ENCODE peak calls at places on chromosomes 16 and 17, in six cellular contexts. V is BJ, A is heart right ventricle, W is upper lobe of right lung, R is small intestine, S is sigmoid colon. N is an unnamed sample. For H3K36me3, the result is how much of the 10 kb centered on the place peaks cover.

GRCh38 chr16:21023509-21024202 is 123.1 kb downstream of the LYRM1 start:
- DNase-seq in V (no peak), R (peak), S (no peak), W (no peak), A (peak), N (no peak)

GRCh38 chr16:4696172-4696904 is 3.0 kb downstream of the NUDT16L1 start:
- DNase-seq in R (no peak), A (no peak), V (no peak), W (peak), S (peak), N (no peak)

GRCh38 chr16:10552998-10553491 is 27.4 kb downstream of the EMP2 start:
- DNase-seq in R (no peak), V (no peak), S (no peak), W (peak), A (peak), N (no peak)

GRCh38 chr16:5415123-5415522 is 317.5 kb upstream of the EEF2KMT start:
- DNase-seq in V (no peak), W (no peak), R (no peak), S (no peak), A (no peak), N (no peak)

GRCh38 chr16:57997176-57997527 is 3.3 kb downstream of the ZNF319 start:
- DNase-seq in A (no peak), W (peak), R (no peak), S (no peak), V (no peak), N (no peak)

GRCh38 chr17:34645636-34646035 is 66.3 kb downstream of the TMEM132E start:
- DNase-seq in R (peak), W (no peak), S (no peak), A (no peak), V (no peak), N (no peak)

GRCh38 chr17:12047977-12048376 is 27.3 kb downstream of the MAP2K4 start:
- DNase-seq in V (no peak), W (no peak), A (no peak), S (no peak), R (no peak), N (no peak)

GRCh38 chr16:69699915-69700314 is 26.4 kb downstream of the NQO1 start:
- DNase-seq in V (no peak), S (no peak), W (no peak), R (no peak), A (no peak), N (no peak)

GRCh38 chr16:56606071-56606687 is 2.2 kb upstream of the MT2A start:
- DNase-seq in W (no peak), S (peak), A (no peak), R (no peak), V (no peak), N (no peak)

GRCh38 chr16:9092963-9093477 is 1.6 kb downstream of the HAPSTR1 start:
- DNase-seq in V (no peak), W (peak), A (peak), R (peak), S (peak), N (peak)
- H3K36me3 ChIP-seq in V (under half), W (under half), A (under half), R (under half), S (under half), N (under half)

GRCh38 chr17:2179615-2180295 is 123.8 kb downstream of the SMG6 start:
- DNase-seq in V (peak), W (no peak), S (peak), A (peak), R (peak), N (peak)
- H3K36me3 ChIP-seq in V (under half), W (under half), S (under half), A (under half), R (under half), N (under half)

DNA sequence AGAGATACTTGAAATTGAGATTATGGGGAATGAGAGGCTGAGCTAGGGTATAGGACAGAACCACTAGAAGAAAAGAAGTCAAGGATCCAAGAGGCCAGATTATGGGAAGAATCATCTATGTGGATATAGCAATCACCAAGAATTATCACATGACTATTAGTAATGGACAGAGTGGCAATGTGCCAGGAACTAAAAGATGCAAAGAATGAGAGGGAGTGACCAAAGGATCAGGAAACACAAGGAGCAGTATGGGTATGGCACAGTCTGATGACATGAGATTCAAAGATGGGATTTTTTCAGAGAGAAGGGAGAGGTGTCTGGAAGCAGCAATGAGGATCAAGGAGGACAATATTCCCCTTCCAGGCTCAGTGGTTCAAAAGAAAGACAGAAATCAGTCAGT is 212.2 kb downstream of the AATF start:
- DNase-seq in W (no peak), S (no peak), R (peak), A (no peak), V (no peak), N (no peak)
- H3K36me3 ChIP-seq in W (under half), S (under half), R (under half), A (under half), V (under half), N (under half)

GRCh38 chr17:8382052-8382879 is 727 bp downstream of the RPL26 start:
- DNase-seq in S (no peak), V (no peak), R (no peak), A (no peak), W (no peak), N (no peak)
- H3K36me3 ChIP-seq in S (under half), V (under half), R (under half), A (under half), W (under half), N (under half)

GRCh38 chr16:29993191-29993902 is 2.1 kb downstream of the HIRIP3 start:
- DNase-seq in S (no peak), W (no peak), V (no peak), A (no peak), R (no peak), N (peak)

GRCh38 chr16:29990883-29991570 is 4.4 kb downstream of the HIRIP3 start:
- DNase-seq in A (no peak), R (no peak), S (no peak), W (no peak), V (no peak), N (no peak)

GRCh38 chr16:29992371-29992967 is 2.9 kb downstream of the HIRIP3 start:
- DNase-seq in A (no peak), W (no peak), S (no peak), R (no peak), V (no peak), N (no peak)

GRCh38 chr16:29990033-29990432 is 5.4 kb downstream of the HIRIP3 start:
- DNase-seq in W (no peak), V (no peak), S (no peak), A (no peak), R (no peak), N (no peak)

DNA sequence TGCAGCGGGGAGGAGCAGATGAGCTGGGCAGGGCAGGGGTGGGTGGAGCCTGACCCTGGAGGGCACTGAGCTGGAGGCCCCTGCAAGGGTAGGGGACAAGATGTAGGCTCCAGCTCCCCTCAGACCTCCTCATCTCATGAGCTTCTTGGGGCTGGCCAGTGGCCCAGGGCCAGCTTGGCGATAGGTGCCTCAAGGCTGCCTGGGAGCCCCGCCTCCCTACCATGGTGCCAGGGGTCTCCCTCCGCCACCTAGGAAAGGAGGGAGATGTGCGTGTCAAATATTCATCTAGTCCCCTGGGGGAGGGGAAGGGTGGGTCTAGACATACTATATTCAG is 3.9 kb downstream of the HIRIP3 start:
- DNase-seq in R (no peak), V (no peak), W (no peak), A (no peak), S (no peak), N (no peak)
- H3K36me3 ChIP-seq in R (under half), V (under half), W (half or more), A (under half), S (half or more), N (under half)

GRCh38 chr17:82854226-82854625 is 14.4 kb upstream of the ZNF750 start:
- DNase-seq in W (no peak), S (no peak), V (no peak), R (no peak), A (no peak), N (no peak)

GRCh38 chr17:82848022-82848592 is 8.3 kb upstream of the ZNF750 start:
- DNase-seq in R (peak), A (no peak), W (peak), V (no peak), S (peak), N (no peak)

GRCh38 chr17:82846061-82846691 is 6.4 kb upstream of the ZNF750 start:
- DNase-seq in V (no peak), S (peak), R (no peak), A (no peak), W (peak), N (no peak)

GRCh38 chr17:82849076-82849945 is 9.5 kb upstream of the ZNF750 start:
- DNase-seq in R (no peak), W (no peak), V (no peak), A (no peak), S (no peak), N (no peak)

DNA sequence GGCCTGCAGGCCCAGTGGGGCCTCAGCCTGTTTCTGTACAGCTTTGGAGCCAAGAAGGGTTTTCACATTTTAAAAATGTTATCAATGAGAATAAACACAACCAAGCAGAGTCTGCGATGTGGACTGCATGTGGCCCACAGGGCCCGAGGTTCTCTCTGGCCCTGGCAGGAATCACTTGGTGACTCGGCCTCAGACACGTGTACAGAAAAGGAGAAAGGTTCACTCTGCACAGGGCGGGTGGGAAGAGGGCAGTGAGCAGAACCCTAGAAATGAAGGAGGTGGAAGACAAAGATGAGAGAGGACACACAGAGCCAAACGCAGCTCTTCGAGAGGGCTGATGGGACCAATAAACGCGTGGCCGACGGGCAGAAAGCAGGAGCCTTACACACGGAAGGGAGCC is 11.6 kb upstream of the ZNF750 start:
- DNase-seq in V (no peak), R (no peak), A (no peak), S (no peak), W (no peak), N (no peak)
- H3K36me3 ChIP-seq in V (under half), R (under half), A (under half), S (under half), W (under half), N (under half)

GRCh38 chr16:3691778-3692177 is 25.5 kb downstream of the TRAP1 start:
- DNase-seq in A (no peak), V (no peak), S (no peak), R (no peak), W (no peak), N (peak)

GRCh38 chr16:3687792-3688191 is 29.5 kb downstream of the TRAP1 start:
- DNase-seq in S (no peak), R (no peak), V (no peak), A (no peak), W (no peak), N (no peak)

GRCh38 chr16:3689731-3690130 is 27.6 kb downstream of the TRAP1 start:
- DNase-seq in V (peak), W (no peak), R (no peak), A (no peak), S (no peak), N (no peak)

GRCh38 chr16:3690470-3690918 is 26.8 kb downstream of the TRAP1 start:
- DNase-seq in W (peak), V (peak), R (peak), A (peak), S (peak), N (peak)

DNA sequence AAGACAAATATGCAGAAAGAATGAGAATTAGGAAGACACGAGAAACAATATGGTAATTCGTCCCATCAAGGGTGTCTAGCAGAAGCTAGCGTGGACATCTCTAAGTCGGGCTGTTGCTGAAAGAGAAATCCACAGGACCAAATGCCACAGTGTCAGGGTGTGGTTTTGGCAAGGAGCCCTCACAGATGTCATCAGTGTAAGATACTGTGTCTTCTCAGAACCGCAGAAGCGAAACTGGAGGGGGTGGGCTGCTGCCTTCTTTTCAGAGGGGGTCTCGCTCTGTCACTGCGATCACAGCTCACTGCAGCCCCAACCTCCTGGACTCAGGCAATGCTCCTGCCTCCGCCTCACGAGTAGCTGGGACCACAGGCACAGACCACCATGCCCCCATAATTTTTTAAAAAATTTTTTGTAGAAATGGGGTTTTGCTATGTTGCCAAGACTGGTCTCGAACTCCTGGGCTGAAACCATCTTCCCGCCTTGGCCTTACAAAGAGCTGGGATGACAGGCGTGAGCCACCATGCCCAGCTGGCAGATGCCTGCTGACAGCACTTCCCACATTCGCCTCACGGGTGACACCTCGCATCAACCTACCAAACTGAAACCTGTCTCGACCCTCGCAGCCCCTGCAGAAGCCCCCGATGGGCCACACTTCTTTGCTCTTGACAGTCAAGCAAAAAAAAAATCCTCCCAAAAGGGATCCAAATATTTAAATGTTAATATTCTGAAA is 26.2 kb downstream of the TRAP1 start:
- DNase-seq in V (peak), A (no peak), R (no peak), S (no peak), W (no peak), N (no peak)
- H3K36me3 ChIP-seq in V (under half), A (under half), R (under half), S (under half), W (under half), N (under half)

DNA sequence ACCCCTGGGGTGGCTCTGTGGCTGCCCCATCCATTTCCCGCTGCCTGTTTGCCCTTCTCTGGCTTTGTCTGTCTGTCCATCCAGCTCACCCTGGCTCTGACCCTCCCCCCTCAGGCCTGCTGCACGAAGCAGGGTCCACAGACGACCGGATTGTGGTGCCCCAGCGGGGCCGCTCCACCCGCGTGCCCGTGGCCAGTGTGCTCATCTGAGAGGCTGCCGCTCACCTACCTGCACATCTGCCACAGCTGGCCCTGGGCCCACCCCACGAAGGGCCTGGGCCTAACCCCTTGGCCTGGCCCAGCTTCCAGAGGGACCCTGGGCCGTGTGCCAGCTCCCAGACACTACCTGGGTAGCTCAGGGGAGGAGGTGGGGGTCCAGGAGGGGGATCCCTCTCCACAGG is 761 bp upstream of the LAT start:
- DNase-seq in W (no peak), S (no peak), R (no peak), V (no peak), A (no peak), N (no peak)
- H3K36me3 ChIP-seq in W (half or more), S (half or more), R (under half), V (under half), A (under half), N (under half)

GRCh38 chr16:48605518-48606110 is 4.4 kb downstream of the N4BP1 start:
- DNase-seq in S (no peak), A (no peak), W (peak), R (no peak), V (no peak), N (no peak)

GRCh38 chr16:48608871-48609452 is 1.0 kb downstream of the N4BP1 start:
- DNase-seq in V (no peak), A (no peak), W (no peak), R (no peak), S (no peak), N (no peak)

GRCh38 chr16:48609453-48610023 is 442 bp downstream of the N4BP1 start:
- DNase-seq in V (no peak), R (peak), A (peak), W (peak), S (peak), N (peak)

GRCh38 chr16:48608452-48608851 is 1.5 kb downstream of the N4BP1 start:
- DNase-seq in V (no peak), R (peak), S (no peak), A (no peak), W (no peak), N (no peak)

GRCh38 chr16:48607056-48607825 is 2.7 kb downstream of the N4BP1 start:
- DNase-seq in W (no peak), V (no peak), A (no peak), R (peak), S (no peak), N (no peak)
- H3K36me3 ChIP-seq in W (under half), V (under half), A (under half), R (under half), S (under half), N (under half)

N was measured in pancreas.